ENCODE peak calls at places on chromosomes 2 and 18, in eight cellular contexts. A, Z, T, B, J, K, E and D are unnamed samples.

GRCh38 chr2:59276033-59276432 is 1034.9 kb upstream of the FANCL start:
- DNase-seq in K (no peak), T (no peak), J (no peak), B (no peak), E (no peak), Z (no peak), A (no peak), D (no peak)

GRCh38 chr2:26521054-26521912 is 43.4 kb upstream of the OTOF start:
- DNase-seq in T (peak; percentile 22), A (no peak), J (no peak), K (no peak), B (peak; percentile 75), Z (no peak), E (peak; percentile 22), D (no peak)

GRCh38 chr2:28327963-28328922 is 64.4 kb upstream of the FOSL2 start:
- DNase-seq in Z (no peak), E (no peak), J (peak; percentile 59), K (no peak), B (no peak), T (no peak), A (peak; percentile 78), D (no peak)

GRCh38 chr2:227201806-227202205 is 37.4 kb downstream of the COL4A3 start:
- DNase-seq in A (no peak), E (no peak), B (no peak), Z (no peak), K (no peak), T (no peak), J (no peak), D (no peak)

GRCh38 chr2:131154647-131155046 is 49.5 kb downstream of the PLEKHB2 start:
- DNase-seq in E (no peak), Z (no peak), T (no peak), J (no peak), B (no peak), K (no peak), A (no peak), D (no peak)

GRCh38 chr2:237336131-237336530 is 77.8 kb downstream of the COL6A3 start:
- DNase-seq in A (no peak), E (no peak), J (no peak), K (no peak), T (no peak), B (no peak), Z (no peak), D (no peak)

GRCh38 chr2:176582990-176583481 is 313.8 kb downstream of the MTX2 start:
- DNase-seq in B (no peak), K (no peak), J (no peak), E (no peak), A (peak; percentile 77), T (no peak), Z (no peak), D (no peak)

GRCh38 chr2:224518806-224519580 is 66.2 kb downstream of the CUL3 start:
- DNase-seq in K (no peak), J (no peak), Z (no peak), A (peak; percentile 27), T (no peak), E (no peak), B (no peak), D (no peak)

GRCh38 chr2:240259201-240259923 is 118.9 kb upstream of the OTOS start:
- DNase-seq in B (no peak), Z (no peak), J (peak; percentile 96), A (no peak), K (no peak), E (no peak), T (no peak), D (no peak)

GRCh38 chr2:105454801-105455485 is 56.1 kb upstream of the FHL2 start:
- DNase-seq in J (no peak), T (no peak), Z (peak; percentile 59), A (peak; percentile 41), B (no peak), K (no peak), E (no peak), D (peak; percentile 49)

GRCh38 chr2:197871780-197872456 is 67.5 kb downstream of the PLCL1 start:
- DNase-seq in E (peak; percentile 57), Z (no peak), B (peak; percentile 31), K (no peak), A (no peak), J (no peak), T (no peak), D (no peak)

GRCh38 chr2:111897924-111898702 is at the start of gene MERTK:
- DNase-seq in K (peak; percentile 63), E (peak; percentile 48), B (peak; percentile 50), J (peak; percentile 94), T (peak; percentile 81), Z (no peak), A (no peak), D (peak; percentile 93)

GRCh38 chr2:218291934-218292699 is at the start of gene TMBIM1:
- DNase-seq in A (no peak), T (peak; percentile 71), J (peak; percentile 91), E (no peak), K (peak; percentile 92), B (peak; percentile 21), Z (peak; percentile 74), D (peak; percentile 86)

GRCh38 chr18:63105636-63106316 is 213.8 kb downstream of the BCL2 start:
- DNase-seq in T (no peak), A (no peak), E (no peak), J (no peak), K (no peak), Z (no peak), B (no peak), D (no peak)

GRCh38 chr18:35189510-35189909 is 51.3 kb upstream of the ZNF397 start:
- DNase-seq in J (no peak), A (no peak), B (no peak), K (no peak), E (no peak), Z (no peak), T (no peak), D (no peak)

GRCh38 chr2:147980940-147981339 is 39.6 kb downstream of the ORC4 start:
- DNase-seq in B (no peak), J (no peak), T (no peak), A (no peak), Z (no peak), E (no peak), K (no peak), D (no peak)